ENCODE peak calls at places on chromosome 10, in five cellular contexts. One of them, this sample, is unnamed. For H3K4me1, the result is how much of the 10 kb centered on the place peaks cover.

GRCh38 chr10:72340510-72340895 is 14.2 kb downstream of the DNAJB12 start:
- DNase-seq in IMR-90: no peak
- DNase-seq in upper lobe of right lung: peak
- DNase-seq in body of pancreas: peak
- DNase-seq in lower lobe of right lung: peak
- DNase-seq in this sample: peak

GRCh38 chr10:109977382-109977806 is 30.4 kb upstream of the ADD3 start:
- DNase-seq in body of pancreas: peak
- DNase-seq in IMR-90: no peak
- DNase-seq in lower lobe of right lung: no peak
- DNase-seq in upper lobe of right lung: no peak
- DNase-seq in this sample: peak

GRCh38 chr10:5442056-5442989 is 30.0 kb downstream of the NET1 start:
- DNase-seq in body of pancreas: peak
- DNase-seq in lower lobe of right lung: no peak
- DNase-seq in upper lobe of right lung: no peak
- DNase-seq in IMR-90: peak
- DNase-seq in this sample: no peak

GRCh38 chr10:49174261-49174925 is 13.8 kb downstream of the TMEM273 start:
- DNase-seq in body of pancreas: no peak
- DNase-seq in upper lobe of right lung: no peak
- DNase-seq in IMR-90: no peak
- DNase-seq in lower lobe of right lung: no peak
- DNase-seq in this sample: no peak

GRCh38 chr10:90587081-90587491 is 270.8 kb downstream of the HTR7 start:
- DNase-seq in body of pancreas: no peak
- DNase-seq in upper lobe of right lung: no peak
- DNase-seq in IMR-90: peak
- DNase-seq in lower lobe of right lung: no peak
- DNase-seq in this sample: no peak

GRCh38 chr10:46220872-46221538 is 65.8 kb upstream of the ANTXRL start:
- DNase-seq in upper lobe of right lung: no peak
- DNase-seq in IMR-90: no peak
- DNase-seq in lower lobe of right lung: no peak
- DNase-seq in body of pancreas: no peak
- DNase-seq in this sample: no peak

GRCh38 chr10:77350711-77351119 is 286.9 kb downstream of the KCNMA1 start:
- DNase-seq in upper lobe of right lung: no peak
- DNase-seq in lower lobe of right lung: no peak
- DNase-seq in IMR-90: peak
- DNase-seq in body of pancreas: peak
- DNase-seq in this sample: no peak

GRCh38 chr10:61110188-61110844 is 166.3 kb upstream of the RHOBTB1 start:
- DNase-seq in upper lobe of right lung: no peak
- DNase-seq in IMR-90: peak
- DNase-seq in body of pancreas: no peak
- DNase-seq in lower lobe of right lung: no peak
- DNase-seq in this sample: no peak

GRCh38 chr10:2933924-2934323 is 133.4 kb upstream of the PFKP start:
- DNase-seq in body of pancreas: no peak
- DNase-seq in IMR-90: no peak
- DNase-seq in lower lobe of right lung: no peak
- DNase-seq in upper lobe of right lung: no peak
- DNase-seq in this sample: no peak

GRCh38 chr10:52759154-52759553 is 13.4 kb downstream of the MBL2 start:
- DNase-seq in IMR-90: no peak
- DNase-seq in upper lobe of right lung: no peak
- DNase-seq in body of pancreas: no peak
- DNase-seq in lower lobe of right lung: no peak
- DNase-seq in this sample: no peak

GRCh38 chr10:119501690-119502089 is 40.8 kb downstream of the RGS10 start:
- DNase-seq in body of pancreas: no peak
- DNase-seq in IMR-90: no peak
- DNase-seq in upper lobe of right lung: no peak
- DNase-seq in lower lobe of right lung: no peak
- DNase-seq in this sample: no peak

GRCh38 chr10:101287183-101287830 is 58.0 kb upstream of the LBX1 start:
- DNase-seq in body of pancreas: no peak
- DNase-seq in lower lobe of right lung: no peak
- DNase-seq in upper lobe of right lung: no peak
- DNase-seq in IMR-90: no peak
- DNase-seq in this sample: no peak

GRCh38 chr10:102113956-102114857 is 6.0 kb downstream of the LDB1 start:
- DNase-seq in lower lobe of right lung: no peak
- DNase-seq in upper lobe of right lung: peak
- DNase-seq in body of pancreas: peak
- DNase-seq in IMR-90: no peak
- DNase-seq in this sample: no peak

GRCh38 chr10:34667177-34667576 is 147.9 kb downstream of the PARD3 start:
- DNase-seq in body of pancreas: no peak
- DNase-seq in upper lobe of right lung: no peak
- DNase-seq in IMR-90: no peak
- DNase-seq in lower lobe of right lung: no peak
- DNase-seq in this sample: no peak

GRCh38 chr10:14468022-14468421 is 137.3 kb upstream of the FRMD4A start:
- DNase-seq in body of pancreas: no peak
- DNase-seq in upper lobe of right lung: no peak
- DNase-seq in lower lobe of right lung: no peak
- DNase-seq in IMR-90: peak
- DNase-seq in this sample: no peak

GRCh38 chr10:124598773-124599587 is 137.4 kb downstream of the LHPP start:
- DNase-seq in body of pancreas: no peak
- DNase-seq in IMR-90: no peak
- DNase-seq in upper lobe of right lung: no peak
- DNase-seq in lower lobe of right lung: no peak
- DNase-seq in this sample: peak

GRCh38 chr10:76644481-76644880 is 993.1 kb downstream of the KCNMA1 start:
- DNase-seq in IMR-90: no peak
- DNase-seq in lower lobe of right lung: no peak
- DNase-seq in upper lobe of right lung: no peak
- DNase-seq in body of pancreas: no peak
- DNase-seq in this sample: no peak

GRCh38 chr10:29714096-29714874 is 79.5 kb upstream of the SVIL start:
- DNase-seq in body of pancreas: no peak
- DNase-seq in IMR-90: peak
- DNase-seq in lower lobe of right lung: no peak
- DNase-seq in upper lobe of right lung: no peak
- DNase-seq in this sample: no peak

GRCh38 chr10:112967200-112967599 is 17.2 kb downstream of the TCF7L2 start:
- DNase-seq in upper lobe of right lung: no peak
- DNase-seq in IMR-90: peak
- DNase-seq in body of pancreas: no peak
- DNase-seq in lower lobe of right lung: no peak
- DNase-seq in this sample: no peak

GRCh38 chr10:94018107-94018506 is 24.4 kb downstream of the PLCE1 start:
- DNase-seq in upper lobe of right lung: no peak
- DNase-seq in IMR-90: no peak
- DNase-seq in body of pancreas: no peak
- DNase-seq in lower lobe of right lung: no peak
- DNase-seq in this sample: no peak

GRCh38 chr10:120514035-120514620 is 57.1 kb downstream of the PLPP4 start:
- DNase-seq in IMR-90: peak
- DNase-seq in upper lobe of right lung: no peak
- DNase-seq in lower lobe of right lung: no peak
- DNase-seq in body of pancreas: no peak
- DNase-seq in this sample: no peak

GRCh38 chr10:75284097-75284485 is 48.3 kb upstream of the COMTD1 start:
- DNase-seq in lower lobe of right lung: no peak
- DNase-seq in upper lobe of right lung: no peak
- DNase-seq in IMR-90: no peak
- DNase-seq in body of pancreas: no peak
- DNase-seq in this sample: no peak

GRCh38 chr10:126536148-126536547 is 134.3 kb downstream of the C10orf90 start:
- DNase-seq in upper lobe of right lung: no peak
- DNase-seq in lower lobe of right lung: no peak
- DNase-seq in IMR-90: peak
- DNase-seq in body of pancreas: no peak
- DNase-seq in this sample: no peak

GRCh38 chr10:8544500-8544899 is 490.0 kb downstream of the GATA3 start:
- DNase-seq in lower lobe of right lung: no peak
- DNase-seq in IMR-90: no peak
- DNase-seq in body of pancreas: no peak
- DNase-seq in upper lobe of right lung: no peak
- DNase-seq in this sample: no peak

DNA sequence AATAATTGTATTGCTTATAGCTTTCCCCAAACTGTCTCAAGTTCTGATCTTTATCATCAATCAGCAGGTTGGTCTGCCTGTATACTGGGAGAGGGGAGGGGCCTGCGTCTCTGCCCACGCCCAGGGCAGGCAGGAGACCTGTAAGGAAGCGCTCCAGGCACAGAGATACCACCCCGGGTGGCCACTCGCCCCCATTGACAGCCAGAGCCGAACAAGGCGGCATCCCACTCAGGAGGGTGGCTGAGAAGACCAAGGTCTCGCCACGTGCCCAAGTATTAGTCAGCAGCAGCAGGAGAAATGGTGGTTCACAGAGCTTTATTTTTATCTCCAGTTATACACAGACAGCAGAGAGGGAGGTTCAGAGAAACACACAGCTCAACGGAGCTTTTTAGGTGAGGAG is 7.2 kb downstream of the STK32C start:
- DNase-seq in lower lobe of right lung: no peak
- DNase-seq in body of pancreas: no peak
- DNase-seq in upper lobe of right lung: peak
- DNase-seq in IMR-90: no peak
- DNase-seq in this sample: no peak
- H3K4me1 ChIP-seq in lower lobe of right lung: under half
- H3K4me1 ChIP-seq in body of pancreas: under half
- H3K4me1 ChIP-seq in upper lobe of right lung: under half
- H3K4me1 ChIP-seq in IMR-90: under half
- H3K4me1 ChIP-seq in this sample: under half

DNA sequence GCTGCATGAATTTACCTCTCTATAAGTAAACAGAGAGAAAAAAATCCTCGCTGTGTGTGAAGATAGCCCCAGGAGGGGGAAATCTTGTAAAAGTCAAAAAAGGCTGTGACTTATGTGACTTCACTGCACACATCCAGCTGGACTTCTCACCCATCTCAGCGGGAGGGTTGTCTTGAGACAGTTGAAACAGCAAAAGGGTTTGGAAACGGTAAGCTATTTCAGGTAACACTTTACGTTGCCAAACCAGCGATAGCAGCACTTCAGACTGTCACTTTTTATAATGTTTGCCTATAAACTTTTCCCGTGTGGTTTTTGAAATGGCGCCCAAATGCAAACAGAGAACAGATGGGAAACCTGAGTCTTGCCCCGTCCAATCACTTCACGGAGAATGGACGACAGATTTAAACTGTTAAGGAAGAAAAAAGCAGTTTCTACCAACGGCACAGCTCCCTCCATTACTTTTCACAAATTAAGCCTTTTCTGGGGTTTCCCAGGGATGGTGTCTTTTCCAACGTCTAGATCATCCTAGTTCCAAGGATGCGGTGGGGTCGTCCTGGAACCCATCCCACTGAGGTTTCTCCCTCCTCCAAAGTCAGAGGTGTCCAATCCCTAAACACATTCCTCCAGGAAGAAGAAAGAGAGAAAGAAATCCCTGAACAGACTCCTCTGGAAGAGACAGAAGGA is 25.2 kb downstream of the FGFR2 start:
- DNase-seq in upper lobe of right lung: no peak
- DNase-seq in IMR-90: no peak
- DNase-seq in body of pancreas: no peak
- DNase-seq in lower lobe of right lung: no peak
- DNase-seq in this sample: no peak
- H3K4me3 ChIP-seq in upper lobe of right lung: no peak
- H3K4me3 ChIP-seq in IMR-90: no peak
- H3K4me3 ChIP-seq in body of pancreas: no peak
- H3K4me3 ChIP-seq in lower lobe of right lung: no peak
- H3K4me3 ChIP-seq in this sample: no peak

DNA sequence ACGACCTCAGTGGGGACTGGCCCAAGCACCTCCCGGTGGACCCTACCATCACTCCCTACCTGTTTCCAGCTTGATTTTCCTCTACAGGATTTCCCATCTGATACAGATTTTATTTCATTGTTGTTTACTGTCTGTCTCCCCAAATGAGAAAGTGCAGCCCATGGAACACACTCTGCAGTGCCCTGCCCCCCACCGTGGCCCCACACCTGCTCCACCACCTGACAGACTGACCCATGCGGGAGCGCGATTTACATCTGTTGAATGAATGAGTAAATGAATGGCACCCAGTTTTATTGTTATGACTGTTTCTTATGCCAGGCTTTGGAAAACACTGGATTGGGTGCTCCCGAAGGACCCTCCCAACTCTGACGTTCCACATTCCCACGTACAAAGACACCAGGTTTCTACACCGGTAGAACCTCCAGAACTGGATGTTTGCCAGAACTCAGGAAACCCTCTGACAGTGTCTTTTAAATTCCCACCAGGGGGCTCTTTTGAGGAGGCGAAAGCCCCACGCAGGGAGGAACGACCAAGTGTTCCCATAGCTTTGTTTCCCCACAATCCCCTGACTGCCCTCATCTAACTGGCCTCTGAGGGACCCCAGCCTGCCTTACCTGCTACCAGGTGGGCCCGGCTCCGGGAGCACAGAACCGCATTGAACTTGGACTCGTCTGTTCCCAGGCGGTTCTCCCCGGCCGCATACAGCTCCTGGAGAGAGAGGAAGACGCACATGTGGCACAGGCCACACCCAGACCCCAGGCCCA is 29.0 kb downstream of the PLAC9 start:
- DNase-seq in IMR-90: no peak
- DNase-seq in body of pancreas: no peak
- DNase-seq in lower lobe of right lung: no peak
- DNase-seq in upper lobe of right lung: no peak
- DNase-seq in this sample: no peak
- H3K4me1 ChIP-seq in IMR-90: half or more
- H3K4me1 ChIP-seq in body of pancreas: under half
- H3K4me1 ChIP-seq in lower lobe of right lung: under half
- H3K4me1 ChIP-seq in upper lobe of right lung: under half
- H3K4me1 ChIP-seq in this sample: half or more

GRCh38 chr10:95445837-95446347 is 115.3 kb downstream of the SORBS1 start:
- DNase-seq in IMR-90: peak
- DNase-seq in upper lobe of right lung: no peak
- DNase-seq in body of pancreas: peak
- DNase-seq in lower lobe of right lung: peak
- DNase-seq in this sample: no peak
- H3K4me3 ChIP-seq in IMR-90: no peak
- H3K4me3 ChIP-seq in upper lobe of right lung: no peak
- H3K4me3 ChIP-seq in body of pancreas: no peak
- H3K4me3 ChIP-seq in lower lobe of right lung: no peak
- H3K4me3 ChIP-seq in this sample: no peak

GRCh38 chr10:31011017-31011659 is 20.5 kb downstream of the ZNF438 start:
- DNase-seq in body of pancreas: no peak
- DNase-seq in upper lobe of right lung: no peak
- DNase-seq in lower lobe of right lung: no peak
- DNase-seq in IMR-90: no peak
- DNase-seq in this sample: no peak
- H3K4me1 ChIP-seq in body of pancreas: under half
- H3K4me1 ChIP-seq in upper lobe of right lung: under half
- H3K4me1 ChIP-seq in lower lobe of right lung: under half
- H3K4me1 ChIP-seq in IMR-90: under half
- H3K4me1 ChIP-seq in this sample: under half